ENCODE peak calls at places on chromosome 20, in seven cellular contexts. K is cardiac muscle cell, Z is breast epithelium, A is lung, E is left lung, V is body of pancreas, W is GM23338. G is an unnamed sample.
A peak's percentile ranks its signal among the peaks of the same experiment; 100 is the strongest.

GRCh38 chr20:47929368-47930115 is 144.3 kb upstream of the SULF2 start:
- DNase-seq in V (peak; percentile 8), K (peak; percentile 75), W (no peak), Z (no peak), A (no peak), E (no peak), G (peak; percentile 50)

GRCh38 chr20:50146214-50146613 is 7.3 kb downstream of the PEDS1 start:
- DNase-seq in W (no peak), K (no peak), A (no peak), Z (no peak), V (no peak), E (peak; percentile 4), G (no peak)

GRCh38 chr20:4230651-4231050 is 215.3 kb upstream of the RNF24 start:
- DNase-seq in Z (no peak), A (no peak), W (no peak), V (no peak), K (peak; percentile 43), E (no peak), G (no peak)

GRCh38 chr20:4894981-4895381 is 106.3 kb downstream of the SLC23A2 start:
- DNase-seq in W (no peak), V (peak; percentile 9), A (no peak), K (no peak), E (no peak), Z (no peak), G (no peak)

GRCh38 chr20:24207803-24208300 is 219.3 kb upstream of the GGTLC1 start:
- DNase-seq in Z (no peak), V (no peak), W (no peak), K (no peak), E (no peak), A (no peak), G (no peak)

GRCh38 chr20:46040902-46041535 is 12.0 kb downstream of the SLC12A5 start:
- DNase-seq in W (peak; percentile 88), Z (no peak), A (no peak), V (no peak), E (peak; percentile 78), K (peak; percentile 61), G (peak; percentile 42)

GRCh38 chr20:62804632-62805364 is at the start of gene OGFR:
- DNase-seq in V (peak; percentile 56), E (peak; percentile 92), A (peak; percentile 53), Z (no peak), K (peak; percentile 58), W (peak; percentile 71), G (peak; percentile 60)

GRCh38 chr20:9660236-9660868 is 146.0 kb downstream of the LAMP5 start:
- DNase-seq in Z (no peak), E (no peak), V (no peak), A (no peak), W (peak; percentile 67), K (peak; percentile 4), G (no peak)

GRCh38 chr20:1462834-1463233 is 3.8 kb downstream of the NSFL1C start:
- DNase-seq in E (no peak), K (no peak), A (no peak), Z (no peak), V (no peak), W (no peak), G (no peak)

GRCh38 chr20:45347936-45348809 is at the start of gene SDC4:
- DNase-seq in A (peak; percentile 60), W (peak; percentile 69), V (peak; percentile 75), Z (peak; percentile 69), E (peak; percentile 88), K (peak; percentile 69), G (peak; percentile 80)

GRCh38 chr20:60804918-60805631 is 447.0 kb upstream of the CDH4 start:
- DNase-seq in E (no peak), K (no peak), Z (no peak), A (no peak), V (no peak), W (no peak), G (no peak)

GRCh38 chr20:19832875-19833274 is 74.8 kb downstream of the RIN2 start:
- DNase-seq in Z (no peak), A (no peak), E (no peak), V (no peak), W (no peak), K (no peak), G (no peak)
- H3K36me3 ChIP-seq in Z (no peaks in the 10 kb centered on the region), A (no peaks in the 10 kb centered on the region), E (no peaks in the 10 kb centered on the region), V (no peaks in the 10 kb centered on the region), W (no peaks in the 10 kb centered on the region), K (no peaks in the 10 kb centered on the region), G (no peaks in the 10 kb centered on the region)

GRCh38 chr20:43983359-43983758 is 68.7 kb downstream of the TOX2 start:
- DNase-seq in E (no peak), V (no peak), W (peak; percentile 62), Z (no peak), A (no peak), K (no peak), G (no peak)
- TF ChIP-seq CTCF in E (peak; percentile 46), V (no peak), W (peak; percentile 67), Z (no peak), A (no peak), K (peak; percentile 40), G (peak; percentile 65)

DNA sequence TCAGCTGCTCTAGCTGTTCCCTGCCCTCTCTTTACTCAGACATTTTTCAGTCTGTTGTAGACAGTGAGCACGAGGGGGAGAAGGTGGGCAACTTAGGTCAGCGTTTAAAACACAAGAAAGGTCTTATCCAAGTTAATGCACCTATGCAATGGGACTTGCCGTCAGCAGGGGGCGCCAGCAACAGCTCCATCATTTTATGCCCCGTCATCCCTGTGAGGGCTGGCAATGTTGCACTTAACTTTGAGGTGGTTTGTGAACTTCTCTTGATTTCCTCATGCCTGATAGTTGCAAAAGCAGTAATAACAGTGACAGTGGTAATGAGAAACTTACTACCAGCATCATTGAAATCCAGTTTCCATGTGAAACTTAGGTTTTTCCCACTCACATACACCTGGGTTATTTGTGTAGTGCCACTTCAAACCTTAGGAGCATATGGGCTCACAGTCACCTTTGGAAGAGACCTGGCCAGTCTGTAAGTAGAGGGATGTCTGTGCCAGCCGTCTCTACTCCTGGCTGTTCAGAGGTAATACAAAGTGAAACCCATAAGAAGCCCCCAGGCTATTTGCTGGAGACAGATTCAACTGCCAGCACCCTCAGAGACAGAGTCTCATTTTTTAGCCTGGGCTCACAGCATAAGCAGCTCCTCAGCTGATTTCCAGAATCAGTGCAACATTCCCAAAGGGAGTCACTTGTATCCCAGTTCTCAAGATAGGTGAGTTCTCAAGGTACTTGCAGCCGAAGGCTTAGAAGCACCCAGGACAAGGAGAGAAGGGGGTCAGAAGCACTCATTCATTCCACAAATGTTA is 44.8 kb upstream of the ID1 start:
- DNase-seq in V (peak; percentile 72), W (peak; percentile 92), E (peak; percentile 91), Z (no peak), K (peak; percentile 92), A (peak; percentile 78), G (peak; percentile 81)
- H3K27ac ChIP-seq in V (peak overlapping the region; percentile 30), W (peak overlapping the region; percentile 90), E (peak overlapping the region; percentile 63), Z (peak overlapping the region; percentile 77), K (peak overlapping the region; percentile 59), A (peak overlapping the region; percentile 55), G (peak overlapping the region; percentile 99)

DNA sequence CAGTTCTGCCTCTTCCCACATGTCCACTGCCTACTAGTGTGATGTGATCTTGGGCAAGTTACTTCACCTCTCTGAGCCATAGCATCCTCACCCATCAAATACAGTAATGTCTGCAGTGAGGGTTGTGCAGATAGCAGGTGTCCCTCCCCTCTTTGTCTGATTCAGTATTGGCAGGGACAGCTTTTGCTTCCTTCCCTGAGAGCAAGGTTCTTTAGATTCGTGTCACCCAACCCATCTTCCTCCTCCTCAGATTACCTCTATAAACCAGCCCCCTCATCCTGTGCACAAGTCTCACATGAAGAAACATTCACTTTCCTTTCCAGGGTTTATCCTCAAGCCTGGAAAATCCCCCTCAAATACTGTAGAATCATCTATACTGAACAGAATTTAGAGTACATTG is 15.4 kb downstream of the ACTR5 start:
- DNase-seq in A (no peak), W (no peak), E (no peak), Z (no peak), V (no peak), K (no peak), G (no peak)
- H3K36me3 ChIP-seq in A (peaks cover 42% of the 10 kb centered on the region), W (peaks cover 25% of the 10 kb centered on the region), E (no peaks in the 10 kb centered on the region), Z (peaks cover 7% of the 10 kb centered on the region), V (no peaks in the 10 kb centered on the region), K (peaks cover 11% of the 10 kb centered on the region), G (peaks cover 21% of the 10 kb centered on the region)

GRCh38 chr20:36726168-36726567 is 19.7 kb downstream of the NDRG3 start:
- DNase-seq in W (no peak), A (no peak), V (no peak), K (no peak), E (no peak), Z (no peak), G (no peak)

GRCh38 chr20:36732456-36732855 is 13.4 kb downstream of the NDRG3 start:
- DNase-seq in K (no peak), E (no peak), A (no peak), W (peak; percentile 13), V (no peak), Z (no peak), G (no peak)

GRCh38 chr20:36728986-36729385 is 16.9 kb downstream of the NDRG3 start:
- DNase-seq in W (peak; percentile 61), V (no peak), A (no peak), K (peak; percentile 19), E (no peak), Z (no peak), G (no peak)
- TF ChIP-seq CTCF in W (peak; percentile 63), V (no peak), A (no peak), K (no peak), E (no peak), Z (no peak), G (peak; percentile 44)

DNA sequence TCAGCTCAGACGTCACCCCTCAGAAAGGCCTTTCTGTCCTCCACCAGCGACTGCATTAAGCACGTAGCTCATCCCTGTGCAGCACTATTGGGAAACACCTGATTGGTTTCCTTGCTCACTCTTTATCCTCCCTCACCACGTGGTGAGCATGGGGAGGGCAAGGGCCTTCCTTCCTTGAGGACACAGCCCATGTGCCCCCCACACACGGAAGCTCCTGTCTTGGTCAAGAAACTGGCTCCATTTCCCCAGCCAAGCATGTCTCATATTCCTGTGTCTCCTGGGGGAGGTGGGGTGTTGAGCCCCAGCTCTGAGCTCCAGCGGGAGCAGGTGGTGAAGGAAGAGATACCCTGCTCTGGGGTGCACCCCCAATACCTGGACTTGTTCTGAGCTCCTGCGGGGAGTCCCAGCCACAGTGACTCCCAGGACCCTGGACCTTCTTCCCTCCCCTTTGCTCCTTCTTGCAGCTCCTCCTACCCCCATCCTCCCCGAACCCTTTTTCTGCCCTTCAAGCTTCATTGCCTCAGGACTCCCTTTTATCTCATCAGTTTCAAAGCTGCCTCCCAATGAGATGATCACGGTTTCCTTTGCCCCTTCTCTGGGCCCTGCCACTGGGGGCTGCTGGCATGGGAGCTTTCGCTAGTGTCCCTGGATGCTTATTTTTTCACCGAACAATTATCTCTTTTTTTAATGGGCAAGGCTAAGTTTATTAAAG is 230.1 kb downstream of the TFAP2C start:
- DNase-seq in W (no peak), K (no peak), V (no peak), A (no peak), Z (peak; percentile 22), E (no peak), G (no peak)
- H3K27ac ChIP-seq in W (no peak overlapping the region), K (no peak overlapping the region), V (no peak overlapping the region), A (no peak overlapping the region), Z (peak overlapping the region; percentile 80), E (no peak overlapping the region), G (no peak overlapping the region)

G was measured in PC-9.